ENCODE peak calls at places on chromosomes 13 and 19, in seven cellular contexts. A, E, L, V, I, P and Y are unnamed samples.

GRCh38 chr19:45154064-45154827 is 6.5 kb downstream of the NKPD1 start:
- DNase-seq in A (peak; percentile 76), P (no peak), E (peak; percentile 60), I (no peak), L (peak; percentile 86), V (no peak), Y (no peak)

GRCh38 chr19:44607917-44608316 is 5.4 kb upstream of the IGSF23 start:
- DNase-seq in A (no peak), E (no peak), I (no peak), L (no peak), V (no peak), P (no peak), Y (no peak)

GRCh38 chr13:28478127-28478526 is 16.8 kb downstream of the FLT1 start:
- DNase-seq in V (no peak), I (no peak), A (no peak), P (no peak), L (peak; percentile 80), E (no peak), Y (no peak)

GRCh38 chr13:96900992-96901391 is 93.3 kb downstream of the OXGR1 start:
- DNase-seq in I (no peak), E (no peak), P (no peak), L (no peak), A (no peak), V (no peak), Y (no peak)

GRCh38 chr13:112836940-112837339 is 132.1 kb upstream of the MCF2L start:
- DNase-seq in L (no peak), P (no peak), V (no peak), A (no peak), E (no peak), I (no peak), Y (no peak)

GRCh38 chr19:40611096-40611495 is 9.9 kb downstream of the LTBP4 start:
- DNase-seq in L (no peak), I (no peak), V (no peak), A (no peak), E (no peak), P (no peak), Y (no peak)

GRCh38 chr13:91200486-91200885 is 147.0 kb upstream of the MIR17HG start:
- DNase-seq in V (no peak), A (no peak), L (no peak), E (no peak), I (no peak), P (no peak), Y (no peak)

GRCh38 chr13:27352698-27353097 is 71.7 kb upstream of the GTF3A start:
- DNase-seq in E (no peak), I (no peak), V (no peak), A (no peak), P (no peak), L (no peak), Y (no peak)

GRCh38 chr13:48066310-48066989 is 28.5 kb downstream of the MED4 start:
- DNase-seq in P (no peak), V (no peak), I (peak; percentile 89), L (peak; percentile 41), A (no peak), E (no peak), Y (peak; percentile 42)

GRCh38 chr13:49932066-49932465 is 4.1 kb downstream of the SPRYD7 start:
- DNase-seq in A (no peak), P (no peak), I (no peak), L (no peak), E (no peak), V (no peak), Y (no peak)

GRCh38 chr19:9584073-9584833 is at the start of gene ZNF121:
- DNase-seq in L (peak; percentile 85), A (peak; percentile 94), I (peak; percentile 92), E (peak; percentile 85), V (peak; percentile 75), P (peak; percentile 84), Y (peak; percentile 61)

GRCh38 chr19:24078688-24079087 is 8.3 kb upstream of the ZNF254 start:
- DNase-seq in P (no peak), E (no peak), L (no peak), I (no peak), A (no peak), V (no peak), Y (no peak)

GRCh38 chr19:52748336-52748950 is 13.6 kb upstream of the ZNF611 start:
- DNase-seq in E (peak; percentile 24), I (peak; percentile 40), P (peak; percentile 7), V (peak; percentile 25), L (peak; percentile 57), A (peak; percentile 30), Y (peak; percentile 4)